ENCODE peak calls at places on chromosomes 12 and 14, in seven cellular contexts. V is H1, H is HCT116, Y is HepG2, W is GM12878, P is SK-N-SH, F is K562. L is an unnamed sample.
A peak's percentile ranks its signal among the peaks of the same experiment; 100 is the strongest.

GRCh38 chr14:29085546-29085945 is 319.0 kb downstream of the FOXG1 start:
- DNase-seq in V (no peak), Y (peak; percentile 39), P (peak; percentile 0), F (no peak), W (no peak), H (no peak), L (peak; percentile 17)

GRCh38 chr14:76920572-76921175 is 94.5 kb downstream of the LRRC74A start:
- DNase-seq in W (no peak), F (no peak), V (no peak), Y (no peak), H (no peak), P (peak; percentile 69), L (no peak)

GRCh38 chr12:111645433-111645832 is 40.3 kb downstream of the BRAP start:
- DNase-seq in F (no peak), W (no peak), Y (no peak), P (no peak), V (no peak), H (no peak), L (peak; percentile 93)

GRCh38 chr12:6215120-6215807 is 15.1 kb downstream of the CD9 start:
- DNase-seq in F (no peak), P (no peak), W (no peak), Y (no peak), H (no peak), V (peak; percentile 62), L (no peak)

GRCh38 chr12:7959278-7960063 is 23.5 kb upstream of the SLC2A3 start:
- DNase-seq in W (peak; percentile 70), F (peak; percentile 17), H (no peak), V (no peak), Y (peak; percentile 44), P (no peak), L (no peak)

GRCh38 chr14:52563120-52563519 is 10.5 kb downstream of the GPR137C start:
- DNase-seq in F (no peak), H (no peak), P (peak; percentile 7), Y (no peak), W (no peak), V (no peak), L (no peak)

GRCh38 chr12:132451172-132451835 is 38.6 kb upstream of the FBRSL1 start:
- DNase-seq in F (no peak), V (no peak), P (no peak), H (no peak), W (no peak), Y (no peak), L (no peak)

GRCh38 chr14:104773505-104774452 is 20.8 kb downstream of the SIVA1 start:
- DNase-seq in H (no peak), P (peak; percentile 34), F (no peak), W (no peak), V (no peak), Y (no peak), L (no peak)

DNA sequence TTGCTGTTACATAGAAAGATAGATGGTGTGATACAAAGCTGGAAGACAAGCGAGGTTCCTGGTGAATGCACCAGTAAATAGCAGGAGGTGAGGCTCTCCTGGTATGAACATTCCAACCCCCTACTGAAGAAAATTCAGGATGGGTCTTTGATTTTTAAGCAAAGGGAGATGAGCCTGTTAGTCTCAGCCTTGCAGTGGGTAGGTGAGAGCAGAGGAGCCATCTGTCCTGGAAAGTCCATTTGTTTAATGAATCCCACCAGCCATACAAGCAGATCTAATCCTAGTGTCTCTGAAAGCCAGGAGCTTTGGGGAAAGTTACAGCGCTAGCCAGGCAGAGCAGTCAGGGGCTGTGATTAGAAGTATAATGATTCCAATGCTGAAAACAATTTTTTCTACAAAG is 234.8 kb upstream of the FOXN3 start:
- DNase-seq in W (no peak), F (no peak), H (no peak), V (no peak), Y (no peak), P (peak; percentile 44), L (no peak)
- TF ChIP-seq JUND in W (no peak), F (no peak), H (no peak), V (no peak), Y (no peak), P (no peak), L (no peak)

GRCh38 chr14:25007832-25008231 is 42.1 kb downstream of the STXBP6 start:
- DNase-seq in W (no peak), H (no peak), F (no peak), V (no peak), P (no peak), Y (no peak), L (no peak)

GRCh38 chr14:25009891-25010290 is 40.1 kb downstream of the STXBP6 start:
- DNase-seq in W (no peak), V (no peak), F (no peak), P (no peak), Y (peak; percentile 70), H (no peak), L (no peak)

GRCh38 chr14:25004389-25004809 is 45.5 kb downstream of the STXBP6 start:
- DNase-seq in H (no peak), W (no peak), P (no peak), F (no peak), V (no peak), Y (peak; percentile 65), L (no peak)

GRCh38 chr14:25006031-25006430 is 43.9 kb downstream of the STXBP6 start:
- DNase-seq in W (no peak), Y (no peak), P (no peak), V (no peak), H (no peak), F (no peak), L (no peak)

DNA sequence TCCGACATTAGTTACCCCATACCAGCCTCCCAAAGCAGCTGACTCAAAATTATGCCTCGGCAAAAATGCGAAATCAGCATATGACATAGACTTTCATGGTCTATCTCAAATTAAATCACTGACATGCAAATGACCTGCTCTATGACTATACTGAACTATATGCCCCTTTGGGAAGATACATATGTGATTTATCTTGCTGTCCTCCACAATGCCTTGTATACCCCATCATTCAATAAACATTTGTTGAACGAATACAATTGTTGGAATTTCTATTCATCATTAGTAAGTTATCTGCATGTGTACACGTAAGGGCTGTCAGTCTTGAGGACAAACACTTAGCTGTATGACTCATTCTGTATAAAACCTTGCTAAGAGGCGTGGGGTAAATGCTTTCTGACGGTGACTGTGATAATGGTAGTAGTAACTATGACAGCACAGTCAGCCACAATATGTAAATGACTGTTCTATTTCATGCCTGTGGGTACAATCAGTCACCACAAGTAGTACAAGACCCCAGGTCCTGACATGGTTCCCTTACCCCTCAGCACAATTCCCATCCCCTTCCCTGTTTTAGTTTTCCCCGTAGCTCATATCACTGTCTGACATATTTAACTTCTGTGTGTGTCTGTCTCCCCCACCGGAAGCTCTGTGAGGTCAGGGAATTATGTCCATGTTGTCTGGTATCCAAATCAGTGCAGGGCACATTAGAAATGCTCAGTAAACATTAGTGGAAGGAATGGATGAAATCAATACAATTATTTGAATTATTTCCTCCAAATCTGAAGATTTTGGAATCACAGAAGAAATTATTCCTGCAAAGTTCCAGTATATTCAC is 42.8 kb downstream of the STXBP6 start:
- DNase-seq in P (no peak), H (no peak), Y (peak; percentile 70), V (no peak), W (no peak), F (no peak), L (peak; percentile 13)
- TF ChIP-seq JUND in P (no peak), H (no peak), Y (no peak), V (no peak), W (no peak), F (peak; percentile 51), L (no peak)

GRCh38 chr12:100554608-100555077 is 18.8 kb upstream of the GAS2L3 start:
- DNase-seq in H (peak; percentile 86), Y (peak; percentile 88), W (no peak), F (peak; percentile 69), V (no peak), P (peak; percentile 77), L (peak; percentile 88)
- TF ChIP-seq JUND in H (no peak), Y (no peak), W (no peak), F (no peak), V (peak; percentile 62), P (no peak), L (no peak)

GRCh38 chr12:131383291-131383690 is 327.6 kb upstream of the SFSWAP start:
- DNase-seq in F (no peak), Y (no peak), V (no peak), H (no peak), W (no peak), P (no peak), L (no peak)
- TF ChIP-seq JUND in F (no peak), Y (no peak), V (no peak), H (no peak), W (no peak), P (no peak), L (no peak)